ENCODE peak calls at places on chromosome 11, in eight cellular contexts. B is right lobe of liver, G is testis, X is body of pancreas, C is K562, F is esophagus muscularis mucosa, H is IMR-90, Y is tibial nerve. J is an unnamed sample.

GRCh38 chr11:93131709-93132108 is 66.1 kb downstream of the SLC36A4 start:
- DNase-seq in Y (no peak), F (no peak), H (no peak), B (no peak), C (no peak), X (no peak), G (no peak), J (no peak)

GRCh38 chr11:111259871-111260270 is 14.3 kb downstream of the POU2AF2 start:
- DNase-seq in B (no peak), F (no peak), H (peak), Y (no peak), X (no peak), C (no peak), G (no peak), J (no peak)

GRCh38 chr11:20458905-20459632 is 71.6 kb downstream of the PRMT3 start:
- DNase-seq in F (no peak), G (no peak), X (no peak), B (no peak), C (peak), H (no peak), Y (no peak), J (no peak)

GRCh38 chr11:5021996-5022395 is 24.3 kb upstream of the OR52J3 start:
- DNase-seq in F (no peak), G (no peak), Y (no peak), B (no peak), X (no peak), H (no peak), C (no peak), J (no peak)

GRCh38 chr11:45449036-45449601 is 163.0 kb upstream of the SYT13 start:
- DNase-seq in B (no peak), Y (no peak), G (peak), C (no peak), X (no peak), F (no peak), H (no peak), J (no peak)

GRCh38 chr11:57762235-57762866 is 749 bp downstream of the CTNND1 start:
- DNase-seq in F (no peak), X (peak), H (no peak), B (no peak), C (peak), Y (no peak), G (peak), J (no peak)

GRCh38 chr11:65793144-65793581 is 6.3 kb downstream of the OVOL1 start:
- DNase-seq in C (no peak), G (no peak), X (peak), B (peak), F (no peak), H (no peak), Y (no peak), J (no peak)

GRCh38 chr11:70660059-70660888 is 261.9 kb downstream of the CTTN start:
- DNase-seq in Y (no peak), X (no peak), H (no peak), G (no peak), B (no peak), F (no peak), C (no peak), J (no peak)

GRCh38 chr11:113926273-113927183 is 21.9 kb downstream of the HTR3B start:
- DNase-seq in G (no peak), C (no peak), Y (no peak), B (no peak), X (no peak), H (no peak), F (no peak), J (no peak)

GRCh38 chr11:61297741-61298140 is 2.6 kb upstream of the VWCE start:
- DNase-seq in C (no peak), G (peak), H (peak), Y (no peak), F (no peak), X (no peak), B (peak), J (peak)

GRCh38 chr11:37511425-37511933 is 913.4 kb upstream of the RAG2 start:
- DNase-seq in F (no peak), X (no peak), H (peak), Y (no peak), G (no peak), B (no peak), C (no peak), J (no peak)

GRCh38 chr11:130178992-130179391 is 19.4 kb downstream of the ST14 start:
- DNase-seq in B (no peak), Y (no peak), H (no peak), G (no peak), C (no peak), F (no peak), X (no peak), J (no peak)

GRCh38 chr11:8873966-8874365 is 37.0 kb upstream of the AKIP1 start:
- DNase-seq in G (no peak), H (no peak), F (no peak), Y (no peak), B (no peak), C (no peak), X (no peak), J (no peak)

GRCh38 chr11:103601230-103601846 is 435.1 kb upstream of the DDI1 start:
- DNase-seq in F (no peak), X (peak), C (peak), G (peak), Y (no peak), B (no peak), H (peak), J (peak)

GRCh38 chr11:27921472-27921871 is 186.5 kb downstream of the KIF18A start:
- DNase-seq in C (no peak), F (no peak), H (peak), Y (no peak), X (no peak), G (no peak), B (no peak), J (no peak)

GRCh38 chr11:126188332-126189108 is 22.9 kb downstream of the RPUSD4 start:
- DNase-seq in X (no peak), F (no peak), H (no peak), B (no peak), G (no peak), Y (no peak), C (no peak), J (no peak)

GRCh38 chr11:65423516-65424199 is 1.1 kb downstream of the NEAT1 start:
- DNase-seq in H (peak), G (peak), B (peak), F (no peak), C (no peak), X (peak), Y (peak), J (peak)

GRCh38 chr11:2015044-2015443 is 17.4 kb upstream of the H19 start:
- DNase-seq in H (no peak), F (no peak), B (no peak), Y (no peak), G (no peak), X (no peak), C (no peak), J (no peak)

GRCh38 chr11:120208777-120209176 is 2.1 kb upstream of the OAF start:
- DNase-seq in X (peak), B (no peak), G (no peak), Y (no peak), F (no peak), C (peak), H (peak), J (peak)

GRCh38 chr11:119907934-119908760 is 179.1 kb upstream of the NECTIN1 start:
- DNase-seq in C (no peak), F (no peak), G (no peak), Y (no peak), X (no peak), H (no peak), B (no peak), J (no peak)

GRCh38 chr11:94000641-94001040 is 20.5 kb upstream of the HEPHL1 start:
- DNase-seq in Y (no peak), G (no peak), H (peak), X (no peak), F (no peak), B (no peak), C (no peak), J (no peak)

GRCh38 chr11:8683115-8683807 is 669 bp downstream of the RPL27A start:
- DNase-seq in H (no peak), Y (no peak), F (no peak), G (no peak), B (no peak), C (no peak), X (no peak), J (no peak)

GRCh38 chr11:86408845-86409244 is 34.2 kb downstream of the CCDC81 start:
- DNase-seq in F (no peak), X (no peak), G (no peak), C (no peak), Y (no peak), H (no peak), B (no peak), J (no peak)

GRCh38 chr11:48170840-48171233 is 45.8 kb upstream of the OR4B1 start:
- DNase-seq in B (no peak), F (no peak), G (no peak), X (no peak), H (peak), Y (no peak), C (no peak), J (no peak)

GRCh38 chr11:36702330-36703054 is 104.5 kb upstream of the RAG2 start:
- DNase-seq in C (peak), B (no peak), F (no peak), Y (no peak), H (peak), G (peak), X (peak), J (peak)

GRCh38 chr11:117458275-117459120 is 130.8 kb downstream of the CEP164 start:
- DNase-seq in X (no peak), F (no peak), Y (no peak), B (no peak), G (no peak), H (no peak), C (no peak), J (no peak)

GRCh38 chr11:14242198-14242597 is 116.8 kb downstream of the RRAS2 start:
- DNase-seq in F (no peak), B (no peak), G (peak), X (no peak), Y (no peak), H (no peak), C (no peak), J (no peak)

GRCh38 chr11:31870609-31871309 is 59.6 kb upstream of the PAX6 start:
- DNase-seq in G (peak), Y (no peak), C (peak), X (peak), F (no peak), B (peak), H (peak), J (peak)

GRCh38 chr11:16758382-16759024 is 20.1 kb downstream of the C11orf58 start:
- DNase-seq in B (no peak), H (no peak), G (no peak), Y (no peak), F (no peak), X (no peak), C (no peak), J (no peak)

GRCh38 chr11:96396637-96397036 is 6.8 kb downstream of the JRKL start:
- DNase-seq in X (no peak), G (no peak), H (no peak), C (no peak), Y (no peak), F (no peak), B (no peak), J (no peak)

GRCh38 chr11:100739636-100740035 is 52.5 kb downstream of the ARHGAP42 start:
- DNase-seq in B (no peak), X (no peak), G (peak), C (no peak), H (peak), Y (no peak), F (no peak), J (peak)

GRCh38 chr11:13008625-13009475 is at the start of gene RASSF10:
- DNase-seq in Y (no peak), X (peak), G (peak), F (no peak), B (peak), C (no peak), H (no peak), J (no peak)
- TF ChIP-seq POLR2A in Y (no peak), X (no peak), G (no peak), F (no peak), B (no peak), C (no peak), H (no peak), J (no peak)

GRCh38 chr11:95231126-95231880 is at the start of gene SESN3:
- DNase-seq in Y (peak), B (peak), F (peak), X (peak), C (peak), G (peak), H (peak), J (peak)
- H3K27ac ChIP-seq in Y (peak), B (peak), F (peak), X (peak), C (peak), G (peak), H (peak), J (peak)

GRCh38 chr11:73176145-73176891 is 34.2 kb upstream of the FCHSD2 start:
- DNase-seq in F (no peak), B (no peak), H (no peak), Y (no peak), C (no peak), G (peak), X (no peak), J (no peak)
- TF ChIP-seq POLR2A in F (no peak), B (no peak), H (no peak), Y (no peak), C (no peak), G (no peak), X (no peak), J (no peak)

DNA sequence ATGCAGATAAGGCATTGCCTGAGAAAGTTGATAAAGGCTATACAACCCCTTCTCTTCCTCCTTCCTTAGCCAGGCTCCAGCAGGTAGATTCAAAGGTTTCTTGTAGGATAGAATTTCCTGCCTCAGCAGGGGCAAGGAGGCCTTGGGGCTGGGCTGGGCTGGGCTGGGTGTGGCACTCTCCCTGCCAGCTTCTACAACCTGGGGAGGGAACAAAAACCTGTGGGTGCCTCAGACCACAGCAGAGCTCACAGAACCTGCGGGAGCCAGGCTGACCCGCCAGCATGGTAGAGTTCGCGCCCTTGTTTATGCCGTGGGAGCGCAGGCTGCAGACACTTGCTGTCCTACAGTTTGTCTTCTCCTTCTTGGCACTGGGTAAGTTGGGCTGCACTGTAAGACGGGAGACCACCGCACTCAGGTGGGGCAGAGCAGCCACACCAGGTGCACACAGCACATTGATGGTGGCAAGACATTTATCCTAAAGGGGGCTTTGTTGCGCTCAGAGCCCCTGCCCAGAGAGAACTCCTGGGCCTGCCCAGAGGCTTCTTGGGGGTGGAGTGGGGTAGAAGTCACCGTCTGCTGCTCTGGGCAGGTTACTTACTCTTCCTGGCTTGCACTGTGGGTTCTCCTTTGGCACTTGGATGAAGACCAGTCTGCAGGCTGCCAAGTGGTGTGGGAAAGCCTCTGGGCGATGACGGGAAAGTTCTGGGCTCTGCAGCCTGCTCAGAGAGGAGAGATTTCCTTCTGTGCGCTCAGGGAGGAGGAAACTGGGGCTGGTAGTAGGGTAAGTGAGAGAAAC is at the start of gene MOGAT2:
- DNase-seq in X (no peak), C (no peak), Y (no peak), H (no peak), F (no peak), G (no peak), B (no peak), J (peak)
- H3K27ac ChIP-seq in X (no peak), C (no peak), Y (no peak), H (no peak), F (no peak), G (no peak), B (no peak), J (no peak)

DNA sequence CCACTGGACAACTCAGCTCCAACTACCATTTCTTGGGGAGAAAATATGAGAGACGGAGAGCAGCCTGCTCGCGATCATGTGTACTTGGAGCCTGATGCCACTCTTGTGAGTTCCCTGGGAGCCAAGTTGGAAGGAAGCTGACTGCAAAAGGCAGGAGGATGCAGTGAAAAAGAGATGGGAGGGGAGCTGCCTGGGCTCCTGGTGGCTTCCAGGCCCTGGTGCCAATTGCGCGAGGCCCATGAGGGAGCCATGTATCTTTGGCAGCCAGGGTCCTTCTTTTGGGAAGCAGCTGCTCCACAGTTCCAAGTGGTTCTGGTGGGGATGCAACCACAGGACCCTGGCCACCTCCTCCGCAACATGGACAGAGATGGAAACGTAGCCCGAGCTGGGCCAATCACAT is 11.1 kb downstream of the C11orf91 start:
- DNase-seq in B (no peak), G (no peak), X (no peak), C (no peak), Y (no peak), H (no peak), F (no peak), J (no peak)
- TF ChIP-seq POLR2A in B (no peak), G (no peak), X (no peak), C (no peak), Y (no peak), H (no peak), F (no peak), J (no peak)

DNA sequence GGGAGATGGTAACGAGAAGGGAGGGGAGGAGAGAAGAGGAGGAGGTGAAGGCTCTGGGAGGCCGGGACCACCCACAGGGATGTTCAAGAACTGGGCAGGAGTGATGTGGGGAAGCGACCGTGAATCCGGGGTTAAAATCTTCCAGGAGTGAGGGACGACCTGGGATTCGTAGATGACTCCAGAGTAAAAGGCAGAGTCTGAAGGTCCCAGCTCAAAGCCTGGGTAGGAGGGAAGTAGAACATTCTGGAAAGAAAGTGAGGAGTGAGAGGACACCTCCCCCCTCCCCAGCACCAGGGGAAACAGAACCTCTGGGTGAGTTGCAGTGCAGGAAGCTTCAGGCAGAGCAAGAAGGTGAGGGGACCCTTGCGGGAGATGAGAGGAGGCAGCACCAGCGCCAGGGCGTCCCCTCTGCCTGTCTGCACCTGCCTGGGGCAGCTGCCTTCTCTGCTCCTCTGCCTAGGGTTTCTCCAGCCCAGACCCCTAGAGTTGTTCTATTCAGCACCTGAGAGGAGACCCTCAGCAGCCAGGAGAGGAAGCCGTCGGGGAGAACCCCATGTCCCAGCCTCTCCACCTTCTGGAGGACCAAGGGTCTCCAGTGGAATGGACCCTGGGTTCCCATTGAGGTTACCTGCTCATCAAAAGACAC is 49.7 kb downstream of the LINC01488 start:
- DNase-seq in B (no peak), X (no peak), F (no peak), Y (no peak), G (no peak), C (no peak), H (no peak), J (no peak)
- H3K27ac ChIP-seq in B (no peak), X (no peak), F (no peak), Y (no peak), G (no peak), C (no peak), H (no peak), J (no peak)

DNA sequence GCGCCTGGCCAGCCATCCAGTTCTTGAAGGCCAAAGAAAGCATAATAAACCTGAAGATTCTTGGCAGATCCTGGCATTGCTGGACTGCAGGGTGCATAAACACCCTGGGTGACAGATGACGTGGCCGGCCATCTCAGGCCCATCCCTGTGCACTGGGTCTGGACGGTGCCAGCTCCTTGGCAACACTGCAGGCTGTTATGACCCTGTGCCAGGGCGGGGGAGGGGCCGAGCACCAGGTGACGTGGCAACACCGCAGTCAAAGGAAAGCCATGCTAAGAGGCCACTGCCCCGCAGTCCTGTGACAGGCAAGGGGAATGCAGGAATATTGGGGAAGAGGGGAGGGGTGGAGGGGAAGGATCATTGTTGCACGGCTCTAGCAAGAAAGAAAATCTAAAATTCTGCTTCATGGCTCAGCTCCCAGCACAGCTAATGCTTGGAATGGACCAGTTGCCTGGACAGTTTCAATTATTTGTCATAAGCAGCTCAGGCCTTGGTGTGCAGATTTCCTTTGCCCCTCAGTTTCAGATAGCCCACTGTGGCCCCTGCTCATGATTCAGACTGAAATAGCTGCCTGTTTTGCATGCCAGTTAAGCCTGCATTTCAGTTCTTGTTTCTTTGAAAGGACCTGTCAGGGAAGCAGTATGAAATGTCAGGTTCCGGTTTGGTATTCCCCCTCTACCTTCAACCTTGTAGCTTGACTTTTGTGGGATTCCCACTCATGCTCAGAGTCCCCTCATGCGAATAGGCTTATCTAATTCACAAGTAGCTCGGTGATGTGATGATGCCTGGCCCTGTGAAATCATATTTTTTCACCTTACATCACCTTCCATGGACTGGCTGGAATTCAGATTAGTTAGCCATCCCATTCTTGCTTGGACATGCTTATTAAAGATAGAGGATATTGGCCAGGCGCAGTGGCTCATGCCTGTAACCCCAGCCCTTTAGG is 29.7 kb upstream of the DDX6 start:
- DNase-seq in G (peak), X (peak), Y (peak), F (peak), B (peak), H (no peak), C (no peak), J (peak)
- TF ChIP-seq POLR2A in G (no peak), X (no peak), Y (no peak), F (no peak), B (no peak), H (no peak), C (no peak), J (no peak)